ENCODE peak calls at places on chromosome 2, in ten cellular contexts. A is spleen, G is H1, N is heart left ventricle, R is ovary, F is right lobe of liver, K is esophagus squamous epithelium, S is IMR-90, O is endothelial cell of umbilical vein, V is HCT116. P is an unnamed sample.

GRCh38 chr2:118371500-118371899 is 283.2 kb downstream of the INSIG2 start:
- DNase-seq in R (no peak), F (no peak), G (peak), A (no peak), S (peak), O (no peak), N (no peak), V (peak), K (no peak), P (peak)

GRCh38 chr2:21270658-21271057 is 146.9 kb downstream of the TDRD15 start:
- DNase-seq in S (no peak), R (peak), F (peak), V (no peak), O (no peak), A (no peak), N (peak), K (no peak), G (no peak), P (peak)

GRCh38 chr2:6412533-6413085 is 453.1 kb downstream of the CMPK2 start:
- DNase-seq in K (no peak), A (no peak), V (no peak), O (no peak), S (peak), R (no peak), G (no peak), N (no peak), F (no peak), P (no peak)

GRCh38 chr2:16235747-16236146 is 295.4 kb downstream of the MYCN start:
- DNase-seq in S (no peak), K (no peak), A (no peak), O (no peak), F (no peak), V (no peak), R (no peak), N (no peak), G (no peak), P (no peak)

GRCh38 chr2:105691942-105692341 is 52.8 kb upstream of the NCK2 start:
- DNase-seq in A (no peak), G (peak), R (no peak), O (no peak), N (no peak), V (no peak), F (no peak), S (no peak), K (no peak), P (no peak)

GRCh38 chr2:103615706-103616105 is 853.9 kb downstream of the TMEM182 start:
- DNase-seq in A (no peak), O (no peak), K (no peak), F (no peak), N (no peak), V (no peak), S (no peak), G (no peak), R (no peak), P (no peak)

GRCh38 chr2:174951746-174952145 is 53.4 kb downstream of the CHN1 start:
- DNase-seq in A (no peak), N (no peak), S (peak), V (no peak), G (no peak), K (no peak), O (no peak), R (no peak), F (no peak), P (no peak)

GRCh38 chr2:10912796-10913445 is 1.2 kb downstream of the KCNF1 start:
- DNase-seq in G (no peak), A (peak), S (no peak), K (no peak), N (no peak), R (no peak), V (no peak), F (no peak), O (no peak), P (no peak)

GRCh38 chr2:128591841-128592822 is 273.5 kb upstream of the HS6ST1 start:
- DNase-seq in G (peak), S (no peak), R (peak), N (no peak), F (no peak), O (no peak), V (no peak), K (no peak), A (no peak), P (no peak)

GRCh38 chr2:128591022-128591840 is 272.6 kb upstream of the HS6ST1 start:
- DNase-seq in S (no peak), O (no peak), G (no peak), V (no peak), F (no peak), R (peak), K (no peak), A (peak), N (no peak), P (no peak)

GRCh38 chr2:128590309-128591021 is 271.8 kb upstream of the HS6ST1 start:
- DNase-seq in G (no peak), O (no peak), N (no peak), S (no peak), V (no peak), K (no peak), A (no peak), F (no peak), R (no peak), P (no peak)

GRCh38 chr2:128585706-128586105 is 267.0 kb upstream of the HS6ST1 start:
- DNase-seq in V (no peak), F (no peak), G (no peak), S (peak), A (no peak), N (no peak), K (no peak), R (no peak), O (no peak), P (no peak)

DNA sequence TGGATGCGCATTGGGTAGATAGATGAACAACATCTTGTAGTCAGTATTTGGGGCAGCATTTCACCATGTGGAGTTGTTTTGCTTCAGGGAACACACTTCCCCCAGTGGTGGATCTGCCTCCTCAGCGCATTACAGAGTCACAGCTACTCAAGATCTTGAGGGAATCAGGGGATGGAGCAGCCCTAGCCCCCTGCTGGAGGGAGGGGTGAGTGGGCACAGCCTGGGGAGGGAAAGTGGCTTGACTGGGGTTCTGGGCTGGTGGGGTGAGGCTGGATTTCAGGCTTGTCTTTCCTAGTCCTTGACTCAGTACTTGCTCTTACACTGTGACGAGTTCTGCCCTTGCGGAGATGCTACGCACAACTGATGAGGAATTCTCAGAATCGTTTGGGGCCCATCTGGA is 271.0 kb upstream of the HS6ST1 start:
- DNase-seq in O (no peak), S (no peak), R (no peak), F (no peak), V (no peak), N (no peak), A (no peak), K (no peak), G (no peak), P (no peak)
- TF ChIP-seq CTCF in O (no peak), S (no peak), R (no peak), F (no peak), V (no peak), N (no peak), A (no peak), K (no peak), G (peak), P (no peak)

DNA sequence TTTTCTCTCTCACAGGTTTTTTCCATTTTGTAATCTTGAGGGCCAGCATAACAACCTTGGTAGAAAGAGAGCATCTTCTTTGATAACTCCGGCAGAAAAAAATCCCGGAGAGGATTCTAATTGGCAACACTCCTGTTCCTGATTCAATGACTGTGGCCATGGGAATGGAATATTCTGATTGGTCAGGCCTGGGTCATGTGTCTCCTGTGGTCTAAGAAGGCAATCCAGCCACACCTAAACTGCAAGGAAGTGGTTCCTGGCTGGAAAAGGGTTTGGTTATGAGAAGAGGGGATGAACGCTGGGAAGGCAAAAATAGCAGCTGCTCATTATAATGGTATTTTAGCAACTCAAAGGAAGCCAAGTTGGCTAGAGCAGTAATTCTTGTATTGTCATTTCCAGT is 24.8 kb upstream of the ZNF638 start:
- DNase-seq in A (no peak), N (no peak), V (no peak), R (no peak), S (no peak), O (no peak), G (no peak), F (no peak), K (no peak), P (no peak)
- H3K4me3 ChIP-seq in A (no peak), N (no peak), V (no peak), R (no peak), S (no peak), O (no peak), G (no peak), F (no peak), K (no peak), P (no peak)

GRCh38 chr2:231673348-231673770 is 35.0 kb upstream of the PTMA start:
- DNase-seq in A (no peak), F (no peak), N (peak), R (peak), V (peak), O (no peak), G (peak), K (no peak), S (peak), P (no peak)

GRCh38 chr2:231670892-231671616 is 37.3 kb upstream of the PTMA start:
- DNase-seq in F (no peak), V (no peak), R (no peak), S (no peak), K (no peak), A (peak), G (no peak), O (peak), N (no peak), P (no peak)

GRCh38 chr2:231671617-231672350 is 36.5 kb upstream of the PTMA start:
- DNase-seq in R (no peak), S (no peak), N (no peak), F (no peak), K (no peak), A (peak), O (no peak), V (no peak), G (no peak), P (no peak)

GRCh38 chr2:231674587-231675334 is 33.6 kb upstream of the PTMA start:
- DNase-seq in S (peak), K (no peak), V (no peak), N (peak), F (no peak), A (peak), O (peak), G (peak), R (peak), P (peak)

GRCh38 chr2:231672617-231673347 is 35.5 kb upstream of the PTMA start:
- DNase-seq in F (no peak), V (peak), G (peak), R (peak), K (no peak), S (peak), A (peak), N (no peak), O (no peak), P (no peak)
- TF ChIP-seq POLR2A in F (no peak), V (peak), G (no peak), R (no peak), K (no peak), S (no peak), A (no peak), N (no peak), O (no peak), P (no peak)

DNA sequence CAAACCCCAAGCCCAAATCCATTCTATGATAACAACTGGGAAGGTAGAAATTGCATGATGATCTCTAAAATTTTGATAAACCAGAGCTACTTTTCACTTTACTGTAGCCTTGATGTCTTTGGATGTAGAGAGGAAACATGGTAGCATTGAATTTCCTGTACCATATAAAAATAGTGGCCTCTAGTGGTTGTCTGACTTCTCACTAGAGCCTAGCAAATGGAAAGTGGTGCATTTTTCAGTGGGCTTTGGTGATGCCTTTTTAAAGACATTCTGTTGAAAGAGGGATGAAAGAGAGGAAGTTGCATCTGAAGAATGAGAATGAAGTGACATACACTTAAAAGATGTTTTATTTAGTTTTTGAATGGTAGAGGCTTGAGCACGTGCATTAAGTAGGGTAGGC is 662.2 kb downstream of the XIRP2 start:
- DNase-seq in N (no peak), K (no peak), R (no peak), O (peak), F (no peak), S (peak), V (peak), G (no peak), A (no peak), P (no peak)
- TF ChIP-seq CTCF in N (peak), K (no peak), R (no peak), O (peak), F (peak), S (peak), V (peak), G (no peak), A (no peak), P (peak)